ENCODE peak calls at places on chromosomes 12 and 14, in six cellular contexts. X is activated CD8-positive, alpha-beta T cell treated with anti-CD3 and anti-CD28 coated beads for 36 hours; R is astrocyte of the spinal cord; D is astrocyte of the cerebellum; P is GM20000; Q is CD4-positive, alpha-beta T cell. Z is an unnamed sample.

GRCh38 chr12:4240161-4240783 is 33.3 kb upstream of the CCND2 start:
- DNase-seq in Q (no peak), D (no peak), R (no peak), P (no peak), X (no peak), Z (no peak)

GRCh38 chr12:19799886-19800602 is 360.8 kb downstream of the AEBP2 start:
- DNase-seq in X (no peak), R (peak; percentile 89), Q (no peak), P (no peak), D (peak; percentile 92), Z (no peak)

GRCh38 chr14:76203086-76204001 is 51.6 kb downstream of the GPATCH2L start:
- DNase-seq in R (peak; percentile 95), Q (no peak), P (peak; percentile 76), X (peak; percentile 10), D (peak; percentile 87), Z (peak; percentile 42)

GRCh38 chr14:50928002-50928635 is 16.2 kb downstream of the PYGL start:
- DNase-seq in R (peak; percentile 63), P (peak; percentile 48), X (no peak), Q (no peak), D (peak; percentile 31), Z (no peak)

GRCh38 chr12:129138776-129139175 is 285.5 kb downstream of the GLT1D1 start:
- DNase-seq in P (no peak), X (no peak), Q (no peak), D (no peak), R (no peak), Z (no peak)

GRCh38 chr14:75411194-75411552 is 16.6 kb upstream of the JDP2 start:
- DNase-seq in D (no peak), X (no peak), P (no peak), Q (no peak), R (no peak), Z (no peak)

GRCh38 chr14:75727124-75727523 is 66.1 kb downstream of the TTLL5 start:
- DNase-seq in Q (no peak), R (no peak), D (no peak), X (no peak), P (no peak), Z (no peak)

GRCh38 chr12:57604454-57605307 is at the start of gene DTX3:
- DNase-seq in P (peak; percentile 83), Q (no peak), R (peak; percentile 22), X (peak; percentile 66), D (no peak), Z (peak; percentile 81)

GRCh38 chr14:76644875-76645518 is 116.3 kb upstream of the VASH1 start:
- DNase-seq in Q (no peak), X (peak; percentile 29), P (peak; percentile 54), R (peak; percentile 5), D (peak; percentile 4), Z (peak; percentile 48)

GRCh38 chr14:100820945-100821344 is 5.0 kb upstream of the MEG3 start:
- DNase-seq in D (no peak), X (no peak), P (no peak), Q (no peak), R (no peak), Z (no peak)

GRCh38 chr12:6461401-6462233 is 8.9 kb downstream of the VAMP1 start:
- DNase-seq in P (peak; percentile 82), D (no peak), R (no peak), X (peak; percentile 96), Q (peak; percentile 78), Z (peak; percentile 82)

GRCh38 chr12:41368006-41368405 is 179.9 kb downstream of the PDZRN4 start:
- DNase-seq in Q (no peak), D (no peak), X (no peak), P (no peak), R (no peak), Z (no peak)
- TF ChIP-seq CTCF in Q (no peak), D (peak; percentile 14), X (no peak), P (peak; percentile 13), R (peak; percentile 29), Z (peak; percentile 37)

GRCh38 chr12:52951126-52951525 is 2.2 kb downstream of the KRT18 start:
- DNase-seq in P (no peak), D (no peak), X (no peak), Q (no peak), R (no peak), Z (no peak)

GRCh38 chr12:52952082-52952801 is 3.3 kb downstream of the KRT18 start:
- DNase-seq in X (peak; percentile 36), R (no peak), P (no peak), D (no peak), Q (no peak), Z (no peak)

GRCh38 chr12:52953181-52953841 is 4.4 kb downstream of the KRT18 start:
- DNase-seq in R (no peak), P (no peak), X (no peak), Q (no peak), D (no peak), Z (no peak)

GRCh38 chr12:52951640-52952039 is 2.7 kb downstream of the KRT18 start:
- DNase-seq in Q (no peak), R (no peak), X (no peak), P (no peak), D (no peak), Z (no peak)

GRCh38 chr12:52956987-52957386 is 8.1 kb downstream of the KRT18 start:
- DNase-seq in R (peak; percentile 33), X (no peak), D (no peak), Q (no peak), P (no peak), Z (no peak)
- TF ChIP-seq CTCF in R (no peak), X (no peak), D (no peak), Q (no peak), P (no peak), Z (no peak)

GRCh38 chr14:46051801-46052200 is 599.8 kb downstream of the RPL10L start:
- DNase-seq in P (no peak), Q (no peak), D (no peak), X (no peak), R (no peak), Z (no peak)

GRCh38 chr14:46053221-46053620 is 598.4 kb downstream of the RPL10L start:
- DNase-seq in X (no peak), P (no peak), R (no peak), Q (no peak), D (no peak), Z (no peak)

GRCh38 chr14:46048127-46048526 is 603.5 kb downstream of the RPL10L start:
- DNase-seq in Q (no peak), R (peak; percentile 49), D (peak; percentile 1), X (no peak), P (peak; percentile 2), Z (no peak)
- TF ChIP-seq CTCF in Q (no peak), R (peak; percentile 43), D (no peak), X (no peak), P (no peak), Z (peak; percentile 45)

GRCh38 chr12:2229661-2230539 is 177.1 kb downstream of the CACNA1C start:
- DNase-seq in R (no peak), Q (no peak), D (no peak), P (no peak), X (peak; percentile 12), Z (no peak)
- TF ChIP-seq CTCF in R (no peak), Q (no peak), D (no peak), P (no peak), X (no peak), Z (no peak)

DNA sequence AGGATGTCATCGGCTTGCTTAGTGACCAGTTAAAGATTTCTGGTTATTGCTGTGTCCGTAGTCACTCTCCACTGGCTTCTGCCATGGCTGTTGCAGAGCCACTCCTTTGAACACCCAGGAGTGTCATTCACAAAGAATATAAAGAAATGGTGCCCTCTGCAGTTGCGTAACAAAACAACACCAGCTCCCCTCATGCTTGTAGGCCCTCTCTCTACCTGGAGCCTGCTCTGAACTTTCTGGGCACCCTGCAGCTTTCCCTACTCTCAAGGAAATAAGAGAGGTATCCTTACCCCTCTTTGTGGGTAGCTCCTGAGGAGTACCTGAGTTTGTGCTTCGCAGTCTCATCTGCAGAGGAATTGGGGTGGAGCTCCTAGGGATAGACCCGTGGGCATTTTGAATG is 97.3 kb upstream of the TMEM260 start:
- DNase-seq in Q (no peak), P (peak; percentile 8), D (no peak), R (no peak), X (peak; percentile 27), Z (no peak)
- TF ChIP-seq CTCF in Q (no peak), P (no peak), D (no peak), R (peak; percentile 21), X (peak; percentile 31), Z (no peak)

GRCh38 chr14:70622111-70622712 is 19.5 kb upstream of the TTC9 start:
- DNase-seq in Q (peak; percentile 16), X (peak; percentile 71), P (peak; percentile 57), D (no peak), R (peak; percentile 45), Z (peak; percentile 64)
- TF ChIP-seq CTCF in Q (peak; percentile 89), X (peak; percentile 83), P (peak; percentile 66), D (peak; percentile 94), R (peak; percentile 84), Z (peak; percentile 85)

GRCh38 chr12:125329239-125330238 is 264.3 kb downstream of the AACS start:
- DNase-seq in D (no peak), P (no peak), Q (no peak), X (no peak), R (no peak), Z (no peak)

GRCh38 chr12:125336246-125336645 is 271.0 kb downstream of the AACS start:
- DNase-seq in D (no peak), Q (no peak), R (no peak), X (no peak), P (no peak), Z (no peak)

GRCh38 chr12:125331342-125332052 is 266.3 kb downstream of the AACS start:
- DNase-seq in Q (no peak), D (no peak), P (peak; percentile 30), R (peak; percentile 0), X (no peak), Z (no peak)

GRCh38 chr12:125330645-125331341 is 265.6 kb downstream of the AACS start:
- DNase-seq in P (peak; percentile 87), Q (no peak), R (peak; percentile 34), X (peak; percentile 65), D (no peak), Z (peak; percentile 85)

DNA sequence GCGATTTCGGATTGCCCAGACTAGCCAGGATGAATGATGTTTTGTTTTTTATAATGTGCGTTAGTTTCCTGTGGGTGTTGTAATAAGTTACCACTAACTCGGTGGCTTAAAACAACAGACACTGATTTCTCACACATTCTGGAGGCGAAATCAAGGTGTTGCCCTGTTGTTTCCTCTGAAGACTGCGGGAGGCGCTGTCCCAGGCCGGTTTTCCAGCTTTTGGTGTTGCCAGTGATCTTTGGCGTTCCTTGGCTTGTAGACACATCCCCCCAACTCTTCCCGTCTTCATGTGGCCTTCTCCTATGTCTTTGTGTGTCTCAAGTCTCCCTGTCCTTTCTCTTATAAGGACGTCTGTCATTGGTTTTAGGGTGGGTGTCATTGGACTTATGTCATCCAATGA is 267.7 kb downstream of the AACS start:
- DNase-seq in P (no peak), R (no peak), D (no peak), X (no peak), Q (no peak), Z (no peak)
- TF ChIP-seq CTCF in P (no peak), R (peak; percentile 16), D (peak; percentile 17), X (no peak), Q (no peak), Z (peak; percentile 32)

DNA sequence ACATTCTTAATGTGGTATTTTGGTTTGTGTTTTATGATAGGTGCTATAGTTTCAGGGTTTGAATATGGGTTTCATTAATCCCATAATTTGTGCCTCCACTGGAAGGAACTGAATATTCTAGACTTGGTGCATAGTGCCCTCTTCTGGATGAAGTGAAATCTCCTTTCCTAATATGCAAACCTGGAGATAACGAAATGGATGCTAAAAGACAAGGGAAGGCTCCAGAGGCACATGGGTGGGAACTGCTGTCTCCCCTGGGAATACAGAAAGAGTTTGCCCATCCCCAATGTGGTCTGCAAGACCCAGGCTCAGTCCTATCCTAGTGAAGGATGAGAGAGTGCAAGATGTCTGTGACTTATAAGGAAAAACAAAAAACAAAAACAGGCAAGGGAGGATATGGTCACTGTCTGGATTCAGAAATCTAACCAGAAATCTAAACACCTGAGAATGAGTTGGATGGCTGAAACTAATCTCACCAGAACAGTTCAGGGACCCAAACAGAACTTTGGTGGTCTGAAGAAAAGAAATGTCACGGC is 142.3 kb upstream of the TMPO start:
- DNase-seq in R (peak; percentile 56), D (peak; percentile 59), X (no peak), Q (no peak), P (peak; percentile 29), Z (peak; percentile 25)
- TF ChIP-seq CTCF in R (peak; percentile 66), D (peak; percentile 59), X (peak; percentile 59), Q (peak; percentile 18), P (no peak), Z (peak; percentile 68)